ENCODE peak calls at places on chromosomes 3 and 15, in five cellular contexts. One of them, this sample, is unnamed.

GRCh38 chr15:25563571-25563970 is 124.7 kb upstream of the UBE3A start:
- DNase-seq in GM13976: no peak
- DNase-seq in GOT3: no peak
- DNase-seq in stimulated activated CD4-positive, alpha-beta T cell treated with anti-CD3 and anti-CD28 coated beads, Interleukin-2, amount 100 ng/mL, for 48 hours: no peak
- DNase-seq in NCI-H1105: no peak
- DNase-seq in this sample: no peak

GRCh38 chr3:190192807-190193206 is 72.1 kb upstream of the P3H2 start:
- DNase-seq in GM13976: no peak
- DNase-seq in GOT3: no peak
- DNase-seq in stimulated activated CD4-positive, alpha-beta T cell treated with anti-CD3 and anti-CD28 coated beads, Interleukin-2, amount 100 ng/mL, for 48 hours: no peak
- DNase-seq in NCI-H1105: no peak
- DNase-seq in this sample: no peak

GRCh38 chr3:94004301-94004910 is 24.0 kb downstream of the STX19 start:
- DNase-seq in GM13976: peak
- DNase-seq in GOT3: no peak
- DNase-seq in stimulated activated CD4-positive, alpha-beta T cell treated with anti-CD3 and anti-CD28 coated beads, Interleukin-2, amount 100 ng/mL, for 48 hours: no peak
- DNase-seq in NCI-H1105: peak
- DNase-seq in this sample: peak

GRCh38 chr15:23877502-23878412 is 190.7 kb upstream of the NDN start:
- DNase-seq in GM13976: peak
- DNase-seq in GOT3: no peak
- DNase-seq in stimulated activated CD4-positive, alpha-beta T cell treated with anti-CD3 and anti-CD28 coated beads, Interleukin-2, amount 100 ng/mL, for 48 hours: peak
- DNase-seq in NCI-H1105: peak
- DNase-seq in this sample: no peak

GRCh38 chr3:188431553-188431952 is 277.6 kb downstream of the LPP start:
- DNase-seq in GM13976: no peak
- DNase-seq in GOT3: no peak
- DNase-seq in stimulated activated CD4-positive, alpha-beta T cell treated with anti-CD3 and anti-CD28 coated beads, Interleukin-2, amount 100 ng/mL, for 48 hours: no peak
- DNase-seq in NCI-H1105: no peak
- DNase-seq in this sample: no peak

GRCh38 chr3:185856652-185857051 is 31.8 kb upstream of the IGF2BP2 start:
- DNase-seq in GM13976: no peak
- DNase-seq in GOT3: no peak
- DNase-seq in stimulated activated CD4-positive, alpha-beta T cell treated with anti-CD3 and anti-CD28 coated beads, Interleukin-2, amount 100 ng/mL, for 48 hours: no peak
- DNase-seq in NCI-H1105: no peak
- DNase-seq in this sample: no peak

GRCh38 chr3:178690571-178690970 is 154.3 kb downstream of the KCNMB2 start:
- DNase-seq in GM13976: no peak
- DNase-seq in GOT3: no peak
- DNase-seq in stimulated activated CD4-positive, alpha-beta T cell treated with anti-CD3 and anti-CD28 coated beads, Interleukin-2, amount 100 ng/mL, for 48 hours: no peak
- DNase-seq in NCI-H1105: no peak
- DNase-seq in this sample: no peak

GRCh38 chr3:60046212-60046611 is 996.4 kb upstream of the CFAP20DC start:
- DNase-seq in GM13976: no peak
- DNase-seq in GOT3: no peak
- DNase-seq in stimulated activated CD4-positive, alpha-beta T cell treated with anti-CD3 and anti-CD28 coated beads, Interleukin-2, amount 100 ng/mL, for 48 hours: no peak
- DNase-seq in NCI-H1105: peak
- DNase-seq in this sample: no peak

GRCh38 chr15:28114721-28115622 is 15.9 kb upstream of the OCA2 start:
- DNase-seq in GM13976: no peak
- DNase-seq in GOT3: no peak
- DNase-seq in stimulated activated CD4-positive, alpha-beta T cell treated with anti-CD3 and anti-CD28 coated beads, Interleukin-2, amount 100 ng/mL, for 48 hours: no peak
- DNase-seq in NCI-H1105: no peak
- DNase-seq in this sample: no peak

GRCh38 chr15:57726411-57726810 is 19.9 kb downstream of the POLR2M start:
- DNase-seq in GM13976: no peak
- DNase-seq in GOT3: no peak
- DNase-seq in stimulated activated CD4-positive, alpha-beta T cell treated with anti-CD3 and anti-CD28 coated beads, Interleukin-2, amount 100 ng/mL, for 48 hours: no peak
- DNase-seq in NCI-H1105: no peak
- DNase-seq in this sample: no peak

GRCh38 chr3:105836533-105836932 is 32.3 kb downstream of the CBLB start:
- DNase-seq in GM13976: peak
- DNase-seq in GOT3: no peak
- DNase-seq in stimulated activated CD4-positive, alpha-beta T cell treated with anti-CD3 and anti-CD28 coated beads, Interleukin-2, amount 100 ng/mL, for 48 hours: no peak
- DNase-seq in NCI-H1105: no peak
- DNase-seq in this sample: no peak

GRCh38 chr15:23467110-23467600 is 20.1 kb upstream of the GOLGA6L2 start:
- DNase-seq in GM13976: peak
- DNase-seq in GOT3: no peak
- DNase-seq in stimulated activated CD4-positive, alpha-beta T cell treated with anti-CD3 and anti-CD28 coated beads, Interleukin-2, amount 100 ng/mL, for 48 hours: no peak
- DNase-seq in NCI-H1105: no peak
- DNase-seq in this sample: no peak

GRCh38 chr15:62928996-62929350 is 113.6 kb upstream of the TPM1 start:
- DNase-seq in GM13976: no peak
- DNase-seq in GOT3: no peak
- DNase-seq in stimulated activated CD4-positive, alpha-beta T cell treated with anti-CD3 and anti-CD28 coated beads, Interleukin-2, amount 100 ng/mL, for 48 hours: no peak
- DNase-seq in NCI-H1105: no peak
- DNase-seq in this sample: no peak

GRCh38 chr3:56744016-56744415 is 57.7 kb downstream of the ARHGEF3 start:
- DNase-seq in GM13976: no peak
- DNase-seq in GOT3: no peak
- DNase-seq in stimulated activated CD4-positive, alpha-beta T cell treated with anti-CD3 and anti-CD28 coated beads, Interleukin-2, amount 100 ng/mL, for 48 hours: no peak
- DNase-seq in NCI-H1105: no peak
- DNase-seq in this sample: no peak

GRCh38 chr3:136473716-136474326 is 223.7 kb downstream of the PCCB start:
- DNase-seq in GM13976: no peak
- DNase-seq in GOT3: no peak
- DNase-seq in stimulated activated CD4-positive, alpha-beta T cell treated with anti-CD3 and anti-CD28 coated beads, Interleukin-2, amount 100 ng/mL, for 48 hours: no peak
- DNase-seq in NCI-H1105: no peak
- DNase-seq in this sample: no peak

GRCh38 chr15:23049984-23050628 is 10.7 kb upstream of the TUBGCP5 start:
- DNase-seq in GM13976: no peak
- DNase-seq in GOT3: no peak
- DNase-seq in stimulated activated CD4-positive, alpha-beta T cell treated with anti-CD3 and anti-CD28 coated beads, Interleukin-2, amount 100 ng/mL, for 48 hours: no peak
- DNase-seq in NCI-H1105: no peak
- DNase-seq in this sample: no peak

GRCh38 chr15:68309024-68309423 is 31.5 kb downstream of the FEM1B start:
- DNase-seq in GM13976: no peak
- DNase-seq in GOT3: no peak
- DNase-seq in stimulated activated CD4-positive, alpha-beta T cell treated with anti-CD3 and anti-CD28 coated beads, Interleukin-2, amount 100 ng/mL, for 48 hours: no peak
- DNase-seq in NCI-H1105: no peak
- DNase-seq in this sample: no peak

GRCh38 chr3:20736287-20736686 is 550.3 kb upstream of the SGO1 start:
- DNase-seq in GM13976: no peak
- DNase-seq in GOT3: no peak
- DNase-seq in stimulated activated CD4-positive, alpha-beta T cell treated with anti-CD3 and anti-CD28 coated beads, Interleukin-2, amount 100 ng/mL, for 48 hours: no peak
- DNase-seq in NCI-H1105: no peak
- DNase-seq in this sample: no peak

GRCh38 chr3:156180077-156180476 is 59.7 kb downstream of the KCNAB1 start:
- DNase-seq in GM13976: no peak
- DNase-seq in GOT3: no peak
- DNase-seq in stimulated activated CD4-positive, alpha-beta T cell treated with anti-CD3 and anti-CD28 coated beads, Interleukin-2, amount 100 ng/mL, for 48 hours: no peak
- DNase-seq in NCI-H1105: no peak
- DNase-seq in this sample: no peak

GRCh38 chr3:148955544-148956346 is 35.6 kb upstream of the GYG1 start:
- DNase-seq in GM13976: peak
- DNase-seq in GOT3: peak
- DNase-seq in stimulated activated CD4-positive, alpha-beta T cell treated with anti-CD3 and anti-CD28 coated beads, Interleukin-2, amount 100 ng/mL, for 48 hours: no peak
- DNase-seq in NCI-H1105: peak
- DNase-seq in this sample: peak

GRCh38 chr15:42378011-42378410 is 18.7 kb downstream of the CAPN3 start:
- DNase-seq in GM13976: no peak
- DNase-seq in GOT3: no peak
- DNase-seq in stimulated activated CD4-positive, alpha-beta T cell treated with anti-CD3 and anti-CD28 coated beads, Interleukin-2, amount 100 ng/mL, for 48 hours: no peak
- DNase-seq in NCI-H1105: no peak
- DNase-seq in this sample: no peak

GRCh38 chr15:73630030-73630429 is 3.2 kb downstream of the NPTN start:
- DNase-seq in GM13976: no peak
- DNase-seq in GOT3: no peak
- DNase-seq in stimulated activated CD4-positive, alpha-beta T cell treated with anti-CD3 and anti-CD28 coated beads, Interleukin-2, amount 100 ng/mL, for 48 hours: no peak
- DNase-seq in NCI-H1105: no peak
- DNase-seq in this sample: no peak

GRCh38 chr15:91142097-91142744 is 42.2 kb downstream of the SV2B start:
- DNase-seq in GM13976: no peak
- DNase-seq in GOT3: no peak
- DNase-seq in stimulated activated CD4-positive, alpha-beta T cell treated with anti-CD3 and anti-CD28 coated beads, Interleukin-2, amount 100 ng/mL, for 48 hours: no peak
- DNase-seq in NCI-H1105: no peak
- DNase-seq in this sample: no peak

GRCh38 chr15:67917037-67917436 is 77.2 kb upstream of the RNU6-1 start:
- DNase-seq in GM13976: no peak
- DNase-seq in GOT3: no peak
- DNase-seq in stimulated activated CD4-positive, alpha-beta T cell treated with anti-CD3 and anti-CD28 coated beads, Interleukin-2, amount 100 ng/mL, for 48 hours: no peak
- DNase-seq in NCI-H1105: no peak
- DNase-seq in this sample: peak

GRCh38 chr3:171563298-171563697 is 103.1 kb upstream of the TNIK start:
- DNase-seq in GM13976: no peak
- DNase-seq in GOT3: no peak
- DNase-seq in stimulated activated CD4-positive, alpha-beta T cell treated with anti-CD3 and anti-CD28 coated beads, Interleukin-2, amount 100 ng/mL, for 48 hours: no peak
- DNase-seq in NCI-H1105: no peak
- DNase-seq in this sample: no peak

GRCh38 chr3:66923991-66924390 is 74.1 kb upstream of the KBTBD8 start:
- DNase-seq in GM13976: no peak
- DNase-seq in GOT3: no peak
- DNase-seq in stimulated activated CD4-positive, alpha-beta T cell treated with anti-CD3 and anti-CD28 coated beads, Interleukin-2, amount 100 ng/mL, for 48 hours: no peak
- DNase-seq in NCI-H1105: no peak
- DNase-seq in this sample: no peak

GRCh38 chr15:41285285-41285684 is 47.1 kb downstream of the OIP5 start:
- DNase-seq in GM13976: no peak
- DNase-seq in GOT3: no peak
- DNase-seq in stimulated activated CD4-positive, alpha-beta T cell treated with anti-CD3 and anti-CD28 coated beads, Interleukin-2, amount 100 ng/mL, for 48 hours: no peak
- DNase-seq in NCI-H1105: no peak
- DNase-seq in this sample: no peak

GRCh38 chr15:36363335-36363734 is 216.1 kb upstream of the CDIN1 start:
- DNase-seq in GM13976: no peak
- DNase-seq in GOT3: no peak
- DNase-seq in stimulated activated CD4-positive, alpha-beta T cell treated with anti-CD3 and anti-CD28 coated beads, Interleukin-2, amount 100 ng/mL, for 48 hours: no peak
- DNase-seq in NCI-H1105: no peak
- DNase-seq in this sample: no peak

GRCh38 chr3:175741951-175742350 is 882.8 kb downstream of the NAALADL2 start:
- DNase-seq in GM13976: no peak
- DNase-seq in GOT3: no peak
- DNase-seq in stimulated activated CD4-positive, alpha-beta T cell treated with anti-CD3 and anti-CD28 coated beads, Interleukin-2, amount 100 ng/mL, for 48 hours: no peak
- DNase-seq in NCI-H1105: no peak
- DNase-seq in this sample: no peak

GRCh38 chr3:8893001-8893400 is 70.3 kb downstream of the RAD18 start:
- DNase-seq in GM13976: no peak
- DNase-seq in GOT3: no peak
- DNase-seq in stimulated activated CD4-positive, alpha-beta T cell treated with anti-CD3 and anti-CD28 coated beads, Interleukin-2, amount 100 ng/mL, for 48 hours: no peak
- DNase-seq in NCI-H1105: no peak
- DNase-seq in this sample: no peak

GRCh38 chr15:43920815-43921214 is 94.0 kb downstream of the WDR76 start:
- DNase-seq in GM13976: no peak
- DNase-seq in GOT3: no peak
- DNase-seq in stimulated activated CD4-positive, alpha-beta T cell treated with anti-CD3 and anti-CD28 coated beads, Interleukin-2, amount 100 ng/mL, for 48 hours: no peak
- DNase-seq in NCI-H1105: peak
- DNase-seq in this sample: no peak

This sample was measured in NCI-H446.